ENCODE peak calls at places on chromosomes 3 and 15, in eight cellular contexts. M is mucosa of descending colon, B is left cardiac atrium, E is amniotic stem cell, Z is GOT3, U is HuH-7.5, T is left colon, W is hippocampal formation. Q is an unnamed sample.
A peak's percentile ranks its signal among the peaks of the same experiment; 100 is the strongest.

GRCh38 chr15:95988574-95988887 is 342.0 kb upstream of the NR2F2 start:
- DNase-seq in M (no peak), B (no peak), E (no peak), Z (no peak), U (peak; percentile 32), T (no peak), W (no peak), Q (peak; percentile 6)

GRCh38 chr3:169456900-169457299 is 206.6 kb downstream of the MECOM start:
- DNase-seq in M (no peak), B (peak; percentile 26), E (no peak), Z (no peak), U (no peak), T (no peak), W (no peak), Q (no peak)

GRCh38 chr15:67501836-67502461 is 19.0 kb upstream of the C15orf61 start:
- DNase-seq in M (no peak), B (no peak), E (no peak), Z (no peak), U (no peak), T (no peak), W (no peak), Q (no peak)

GRCh38 chr15:29031502-29032228 is 145.9 kb downstream of the APBA2 start:
- DNase-seq in M (no peak), B (no peak), E (no peak), Z (no peak), U (no peak), T (no peak), W (no peak), Q (no peak)

GRCh38 chr3:17233398-17233800 is 348.6 kb downstream of the PLCL2 start:
- DNase-seq in M (peak; percentile 25), B (no peak), E (peak; percentile 21), Z (no peak), U (peak; percentile 43), T (no peak), W (peak; percentile 76), Q (peak; percentile 65)

GRCh38 chr15:64845183-64845611 is 3.5 kb downstream of the PLEKHO2 start:
- DNase-seq in M (peak; percentile 46), B (peak; percentile 66), E (no peak), Z (no peak), U (no peak), T (no peak), W (peak; percentile 50), Q (peak; percentile 54)

GRCh38 chr3:52017467-52018065 is 21.9 kb upstream of the RPL29 start:
- DNase-seq in M (no peak), B (no peak), E (no peak), Z (no peak), U (no peak), T (no peak), W (no peak), Q (no peak)

GRCh38 chr15:96732704-96733103 is 402.2 kb downstream of the NR2F2 start:
- DNase-seq in M (no peak), B (no peak), E (no peak), Z (no peak), U (no peak), T (no peak), W (no peak), Q (no peak)

GRCh38 chr15:67946701-67947100 is 106.9 kb upstream of the RNU6-1 start:
- DNase-seq in M (no peak), B (no peak), E (no peak), Z (no peak), U (no peak), T (no peak), W (no peak), Q (no peak)

GRCh38 chr15:85031944-85032587 is 50.4 kb downstream of the PDE8A start:
- DNase-seq in M (no peak), B (no peak), E (no peak), Z (no peak), U (no peak), T (no peak), W (no peak), Q (no peak)

GRCh38 chr3:171488479-171488878 is 28.3 kb upstream of the TNIK start:
- DNase-seq in M (no peak), B (no peak), E (no peak), Z (no peak), U (no peak), T (no peak), W (no peak), Q (no peak)

GRCh38 chr3:124837730-124838186 is 49.4 kb downstream of the ITGB5 start:
- DNase-seq in M (peak; percentile 66), B (peak; percentile 66), E (no peak), Z (no peak), U (peak; percentile 58), T (peak; percentile 81), W (no peak), Q (peak; percentile 98)

GRCh38 chr15:90994417-90995311 is at the start of gene PRC1:
- DNase-seq in M (peak; percentile 99), B (peak; percentile 99), E (peak; percentile 99), Z (peak; percentile 95), U (peak; percentile 99), T (peak; percentile 99), W (peak; percentile 96), Q (peak; percentile 98)

GRCh38 chr3:149120051-149120972 is 9.1 kb upstream of the HPS3 start:
- DNase-seq in M (peak; percentile 45), B (no peak), E (peak; percentile 37), Z (no peak), U (peak; percentile 43), T (no peak), W (peak; percentile 72), Q (peak; percentile 71)

GRCh38 chr3:67048067-67048715 is 50.1 kb downstream of the KBTBD8 start:
- DNase-seq in M (no peak), B (no peak), E (no peak), Z (no peak), U (no peak), T (no peak), W (no peak), Q (no peak)

GRCh38 chr15:28125673-28126651 is 26.8 kb upstream of the OCA2 start:
- DNase-seq in M (peak; percentile 61), B (no peak), E (peak; percentile 28), Z (no peak), U (peak; percentile 41), T (no peak), W (peak; percentile 9), Q (peak; percentile 60)

GRCh38 chr3:49237344-49237743 is 39.7 kb downstream of the C3orf62 start:
- DNase-seq in M (no peak), B (no peak), E (no peak), Z (no peak), U (no peak), T (no peak), W (no peak), Q (no peak)